ENCODE peak calls at places on chromosome 10, in ten cellular contexts. I, P, K, G, M, V, S, A, C and B are unnamed samples.

GRCh38 chr10:62399211-62399610 is 25.0 kb downstream of the ZNF365 start:
- DNase-seq in C (no peak), I (no peak), S (no peak), G (no peak), K (no peak), V (no peak), M (no peak), P (no peak), A (no peak), B (no peak)

GRCh38 chr10:5951721-5952407 is 25.5 kb downstream of the IL15RA start:
- DNase-seq in I (no peak), C (no peak), P (no peak), A (no peak), V (no peak), M (no peak), K (no peak), S (no peak), G (no peak), B (no peak)

GRCh38 chr10:6297951-6298381 is 95.2 kb downstream of the PFKFB3 start:
- DNase-seq in V (no peak), K (no peak), G (no peak), M (no peak), P (no peak), S (no peak), A (no peak), C (no peak), I (no peak), B (no peak)

GRCh38 chr10:110865184-110865803 is 6.4 kb upstream of the PDCD4 start:
- DNase-seq in A (no peak), M (no peak), I (no peak), S (no peak), C (no peak), P (no peak), V (no peak), G (no peak), K (no peak), B (no peak)

GRCh38 chr10:12724782-12725579 is 276.5 kb downstream of the CCDC3 start:
- DNase-seq in K (no peak), A (no peak), S (no peak), M (no peak), G (no peak), C (no peak), I (no peak), P (no peak), V (no peak), B (no peak)

GRCh38 chr10:31320598-31321211 is 1.7 kb downstream of the ZEB1 start:
- DNase-seq in K (peak; percentile 25), M (peak; percentile 53), S (no peak), C (no peak), A (peak; percentile 53), I (peak; percentile 25), P (peak; percentile 21), V (peak; percentile 66), G (no peak), B (no peak)

GRCh38 chr10:77320852-77321496 is 316.6 kb downstream of the KCNMA1 start:
- DNase-seq in S (no peak), P (no peak), A (no peak), C (no peak), M (no peak), I (no peak), G (no peak), K (no peak), V (no peak), B (no peak)

GRCh38 chr10:9052767-9053166 is 998.3 kb downstream of the GATA3 start:
- DNase-seq in S (no peak), C (no peak), I (no peak), P (no peak), K (no peak), M (no peak), G (no peak), V (no peak), A (no peak), B (no peak)

GRCh38 chr10:97713828-97714400 is 384 bp downstream of the MARVELD1 start:
- DNase-seq in A (peak; percentile 75), P (peak; percentile 78), G (peak; percentile 50), V (peak; percentile 74), S (no peak), C (peak; percentile 86), K (peak; percentile 57), I (peak; percentile 40), M (peak; percentile 76), B (no peak)

DNA sequence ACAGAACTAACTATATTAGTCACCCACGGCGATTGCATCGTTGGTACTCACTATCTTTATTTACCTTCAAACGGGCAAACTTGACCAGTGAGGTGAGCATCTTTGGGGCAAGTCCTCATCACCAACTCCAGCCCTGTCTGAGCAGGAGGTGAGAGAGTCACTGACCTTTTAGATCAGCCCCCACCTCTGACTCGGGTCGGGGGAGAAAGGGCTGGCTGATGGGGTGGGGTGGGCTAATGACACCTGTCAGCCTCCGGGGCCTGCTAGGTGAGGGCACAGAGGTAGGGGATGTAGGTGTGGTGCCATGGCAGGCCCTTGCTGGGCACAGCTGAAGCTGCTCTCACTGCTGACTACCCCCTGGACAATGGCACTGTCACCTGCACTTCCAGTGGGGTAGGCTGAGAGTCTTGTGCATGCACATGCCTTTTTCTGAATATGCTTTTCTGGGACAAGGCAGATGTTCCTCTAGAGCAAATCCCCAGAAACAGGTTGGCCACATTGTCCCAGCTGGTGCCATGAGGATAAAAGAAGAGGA is 359.5 kb upstream of the MKI67 start:
- DNase-seq in C (no peak), G (no peak), P (no peak), I (no peak), K (no peak), V (no peak), A (no peak), S (no peak), M (no peak), B (no peak)
- H3K9me3 ChIP-seq in C (no peaks in the 10 kb centered on the region), G (no peaks in the 10 kb centered on the region), P (no peaks in the 10 kb centered on the region), I (no peaks in the 10 kb centered on the region), K (no peaks in the 10 kb centered on the region), V (no peaks in the 10 kb centered on the region), A (peaks cover 10% of the 10 kb centered on the region), S (no peaks in the 10 kb centered on the region), M (no peaks in the 10 kb centered on the region), B (no peaks in the 10 kb centered on the region)

GRCh38 chr10:59892697-59893096 is 13.7 kb downstream of the CCDC6 start:
- DNase-seq in I (no peak), V (no peak), M (no peak), C (peak; percentile 55), G (no peak), S (no peak), K (no peak), P (no peak), A (no peak), B (no peak)

GRCh38 chr10:59896186-59896585 is 10.2 kb downstream of the CCDC6 start:
- DNase-seq in I (no peak), S (no peak), P (no peak), K (no peak), V (no peak), G (no peak), A (no peak), C (no peak), M (peak; percentile 36), B (no peak)

GRCh38 chr10:59895629-59896116 is 10.7 kb downstream of the CCDC6 start:
- DNase-seq in P (peak; percentile 44), V (no peak), C (no peak), K (no peak), G (no peak), A (no peak), I (no peak), M (peak; percentile 41), S (no peak), B (no peak)

GRCh38 chr10:59891919-59892318 is 14.4 kb downstream of the CCDC6 start:
- DNase-seq in M (no peak), A (no peak), G (no peak), K (no peak), I (no peak), V (no peak), P (no peak), C (no peak), S (no peak), B (no peak)

GRCh38 chr10:59894114-59894513 is 12.2 kb downstream of the CCDC6 start:
- DNase-seq in G (no peak), V (peak; percentile 24), A (no peak), I (no peak), C (peak; percentile 75), S (no peak), K (no peak), P (peak; percentile 87), M (peak; percentile 53), B (peak; percentile 43)
- H3K4me1 ChIP-seq in G (peaks cover 19% of the 10 kb centered on the region), V (peaks cover 69% of the 10 kb centered on the region), A (peaks cover 86% of the 10 kb centered on the region), I (peaks cover 15% of the 10 kb centered on the region), C (peaks cover 70% of the 10 kb centered on the region), S (peaks cover 15% of the 10 kb centered on the region), K (peaks cover 12% of the 10 kb centered on the region), P (peaks cover 11% of the 10 kb centered on the region), M (peaks cover 30% of the 10 kb centered on the region), B (peaks cover 96% of the 10 kb centered on the region)

GRCh38 chr10:21827308-21827707 is 176.2 kb downstream of the DNAJC1 start:
- DNase-seq in G (no peak), A (no peak), I (no peak), C (no peak), S (no peak), V (no peak), P (no peak), M (no peak), K (no peak), B (no peak)

GRCh38 chr10:21831986-21832735 is 171.4 kb downstream of the DNAJC1 start:
- DNase-seq in A (no peak), S (no peak), I (no peak), V (no peak), G (no peak), K (no peak), P (no peak), M (no peak), C (no peak), B (no peak)

GRCh38 chr10:21826725-21827124 is 176.8 kb downstream of the DNAJC1 start:
- DNase-seq in K (no peak), I (no peak), S (no peak), A (no peak), P (no peak), M (no peak), V (no peak), G (no peak), C (no peak), B (no peak)

GRCh38 chr10:21832751-21833150 is 170.8 kb downstream of the DNAJC1 start:
- DNase-seq in C (no peak), P (no peak), I (no peak), K (no peak), S (no peak), G (no peak), V (no peak), M (no peak), A (no peak), B (no peak)

GRCh38 chr10:21830037-21830436 is 173.5 kb downstream of the DNAJC1 start:
- DNase-seq in V (no peak), S (no peak), C (no peak), I (no peak), K (no peak), A (no peak), G (no peak), P (no peak), M (no peak), B (no peak)
- H3K9me3 ChIP-seq in V (peaks cover 62% of the 10 kb centered on the region), S (peaks cover 10% of the 10 kb centered on the region), C (peaks cover 75% of the 10 kb centered on the region), I (peaks cover 44% of the 10 kb centered on the region), K (peaks cover 12% of the 10 kb centered on the region), A (peaks cover 97% of the 10 kb centered on the region), G (peaks cover 15% of the 10 kb centered on the region), P (peaks cover 19% of the 10 kb centered on the region), M (peaks cover 51% of the 10 kb centered on the region), B (peaks cover 51% of the 10 kb centered on the region)

DNA sequence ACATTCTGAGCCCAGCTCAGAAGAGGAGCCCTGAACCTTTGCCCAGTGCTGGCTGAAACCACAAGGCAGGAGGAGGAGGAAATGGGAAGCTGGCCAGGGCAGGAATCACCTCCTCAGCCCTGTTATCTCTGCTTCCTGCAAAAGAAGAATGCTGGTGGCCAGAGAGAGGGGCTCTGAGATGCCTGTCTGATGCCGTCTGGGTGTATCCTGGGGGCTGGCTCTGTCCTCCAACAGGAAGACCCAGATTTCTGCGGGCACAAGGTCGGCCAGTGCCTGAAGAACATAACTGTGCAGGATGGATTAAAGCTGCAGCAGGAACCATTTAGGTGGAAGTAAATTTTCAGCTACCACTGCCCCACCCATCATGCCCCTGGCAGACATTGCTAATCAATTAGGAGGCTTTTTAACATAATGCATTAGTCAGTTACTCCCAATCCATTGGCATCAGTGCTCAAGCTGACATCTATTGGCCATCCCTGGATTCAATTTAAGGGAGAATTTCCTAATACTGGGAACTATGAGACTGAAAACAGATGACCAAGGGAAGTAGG is 67.7 kb downstream of the COL13A1 start:
- DNase-seq in P (peak; percentile 26), M (no peak), C (no peak), A (no peak), K (no peak), I (no peak), V (no peak), G (no peak), S (no peak), B (no peak)
- H3K4me1 ChIP-seq in P (no peaks in the 10 kb centered on the region), M (peaks cover 4% of the 10 kb centered on the region), C (peaks cover 10% of the 10 kb centered on the region), A (peaks cover 16% of the 10 kb centered on the region), K (no peaks in the 10 kb centered on the region), I (no peaks in the 10 kb centered on the region), V (no peaks in the 10 kb centered on the region), G (no peaks in the 10 kb centered on the region), S (no peaks in the 10 kb centered on the region), B (peaks cover 14% of the 10 kb centered on the region)